ENCODE peak calls at places on chromosome 22, in four cellular contexts. Q is IMR-90, L is esophagus squamous epithelium, I is stomach. V is an unnamed sample.

GRCh38 chr22:23834830-23835772 is 3.7 kb downstream of the DERL3 start:
- DNase-seq in Q (no peak), L (no peak), I (peak), V (no peak)

GRCh38 chr22:31533391-31533790 is 37.1 kb downstream of the SFI1 start:
- DNase-seq in Q (no peak), L (no peak), I (no peak), V (no peak)

GRCh38 chr22:44024288-44024908 is at the start of gene PARVB:
- DNase-seq in Q (no peak), L (no peak), I (no peak), V (peak)

GRCh38 chr22:40193429-40194421 is 16.0 kb downstream of the TNRC6B start:
- DNase-seq in Q (peak), L (no peak), I (no peak), V (peak)

GRCh38 chr22:48885919-48886305 is 941.8 kb downstream of the BRD1 start:
- DNase-seq in Q (no peak), L (no peak), I (no peak), V (no peak)

GRCh38 chr22:45551310-45552016 is 48.8 kb downstream of the FBLN1 start:
- DNase-seq in Q (no peak), L (no peak), I (no peak), V (no peak)

GRCh38 chr22:26027341-26027740 is 141.9 kb upstream of the SEZ6L start:
- DNase-seq in Q (no peak), L (no peak), I (no peak), V (no peak)

GRCh38 chr22:49601614-49602321 is 225.9 kb downstream of the BRD1 start:
- DNase-seq in Q (no peak), L (no peak), I (no peak), V (no peak)

GRCh38 chr22:16717699-16718558 is 107.3 kb downstream of the XKR3 start:
- DNase-seq in Q (no peak), L (no peak), I (no peak), V (no peak)

GRCh38 chr22:40265783-40266182 is 80.5 kb upstream of the ADSL start:
- DNase-seq in Q (no peak), L (no peak), I (no peak), V (no peak)

GRCh38 chr22:42792909-42793847 is 63.9 kb downstream of the ARFGAP3 start:
- DNase-seq in Q (no peak), L (no peak), I (peak), V (no peak)

GRCh38 chr22:21937041-21937820 is 15.4 kb downstream of the PPM1F start:
- DNase-seq in Q (no peak), L (no peak), I (peak), V (no peak)

GRCh38 chr22:25170426-25170980 is 29.2 kb upstream of the CRYBB3 start:
- DNase-seq in Q (no peak), L (no peak), I (no peak), V (no peak)

GRCh38 chr22:50525991-50526848 is 822 bp upstream of the SCO2 start:
- DNase-seq in Q (peak), L (no peak), I (peak), V (peak)

GRCh38 chr22:45212306-45212709 is 28.4 kb downstream of the KIAA0930 start:
- DNase-seq in Q (peak), L (no peak), I (peak), V (no peak)

GRCh38 chr22:45515678-45516077 is 13.0 kb downstream of the FBLN1 start:
- DNase-seq in Q (no peak), L (no peak), I (no peak), V (no peak)

GRCh38 chr22:42684462-42685195 is 35.4 kb upstream of the CYB5R3 start:
- DNase-seq in Q (no peak), L (no peak), I (no peak), V (no peak)

GRCh38 chr22:49763138-49763537 is 64.5 kb downstream of the BRD1 start:
- DNase-seq in Q (no peak), L (no peak), I (no peak), V (no peak)

GRCh38 chr22:41446639-41447434 is at the start of gene TOB2:
- DNase-seq in Q (peak), L (peak), I (peak), V (peak)
- TF ChIP-seq POLR2A in Q (peak), L (peak), I (no peak), V (peak)

DNA sequence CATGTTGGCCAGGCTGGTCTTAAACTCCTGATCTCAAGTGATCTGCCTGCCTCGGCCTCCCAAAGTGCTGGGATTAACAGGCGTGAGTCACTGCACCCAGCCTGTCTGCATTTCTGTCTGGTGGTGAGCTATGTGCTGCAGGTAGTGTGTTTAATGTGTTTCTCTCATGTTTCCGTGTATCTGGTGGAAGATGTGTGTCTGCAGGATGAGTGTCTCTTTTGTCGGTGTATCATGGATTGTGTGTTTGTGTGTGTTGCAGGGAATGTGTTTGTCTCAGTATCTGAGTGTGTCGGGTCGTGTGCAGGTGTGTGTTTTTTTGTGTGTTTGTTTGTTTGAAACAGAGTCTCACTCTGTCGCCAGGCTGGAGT is 16.1 kb downstream of the SCARF2 start:
- DNase-seq in Q (no peak), L (no peak), I (no peak), V (no peak)
- TF ChIP-seq POLR2A in Q (no peak), L (no peak), I (no peak), V (no peak)

DNA sequence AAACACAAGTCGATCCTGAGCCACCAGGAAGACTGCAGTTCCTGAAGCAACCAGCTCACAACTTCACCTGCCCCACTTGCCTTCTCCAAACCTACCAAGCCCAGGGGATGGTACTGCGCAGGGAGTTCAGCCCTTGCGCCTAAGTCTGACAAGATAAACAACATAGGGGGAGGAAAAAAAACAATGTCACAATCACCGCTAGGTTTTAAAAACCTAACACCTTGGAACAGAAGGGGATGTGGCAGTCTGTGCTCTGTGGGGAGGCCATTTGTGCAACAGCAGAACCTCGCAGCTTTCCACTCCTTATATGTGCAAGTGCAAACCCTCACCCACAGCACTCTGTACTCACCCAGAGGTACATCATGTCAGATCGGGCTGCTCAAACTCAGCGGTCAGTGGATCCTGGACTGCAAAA is 134.2 kb downstream of the RBFOX2 start:
- DNase-seq in Q (no peak), L (no peak), I (no peak), V (no peak)
- TF ChIP-seq POLR2A in Q (no peak), L (no peak), I (no peak), V (no peak)

DNA sequence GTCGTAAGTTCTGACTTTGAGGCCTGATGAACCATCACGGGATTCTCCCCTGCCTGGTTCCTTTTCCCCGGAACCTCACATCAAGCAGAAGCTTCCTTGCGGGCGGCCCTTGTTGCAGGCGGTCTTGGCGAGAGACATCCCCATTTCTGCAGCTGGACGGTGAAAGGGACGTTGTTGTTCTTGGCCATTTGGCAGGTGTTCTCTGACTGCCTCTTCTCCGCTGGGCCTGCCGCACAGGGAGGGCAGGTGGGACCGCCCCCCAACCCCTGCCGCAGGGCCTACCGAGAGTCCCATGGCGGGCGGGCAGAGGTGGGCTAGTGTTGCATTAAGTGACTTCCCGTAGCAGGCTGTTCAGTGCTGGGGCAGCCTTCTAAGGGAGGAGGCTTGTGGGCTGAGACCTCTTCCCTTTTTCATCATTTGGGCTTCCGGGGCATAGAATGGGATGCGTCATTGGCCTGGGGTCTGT is 26.9 kb upstream of the GRAMD4 start:
- DNase-seq in Q (no peak), L (no peak), I (no peak), V (no peak)
- TF ChIP-seq POLR2A in Q (no peak), L (no peak), I (no peak), V (no peak)

GRCh38 chr22:37157516-37158289 is 8.0 kb upstream of the IL2RB start:
- DNase-seq in Q (peak), L (no peak), I (no peak), V (no peak)
- TF ChIP-seq POLR2A in Q (no peak), L (no peak), I (no peak), V (no peak)

DNA sequence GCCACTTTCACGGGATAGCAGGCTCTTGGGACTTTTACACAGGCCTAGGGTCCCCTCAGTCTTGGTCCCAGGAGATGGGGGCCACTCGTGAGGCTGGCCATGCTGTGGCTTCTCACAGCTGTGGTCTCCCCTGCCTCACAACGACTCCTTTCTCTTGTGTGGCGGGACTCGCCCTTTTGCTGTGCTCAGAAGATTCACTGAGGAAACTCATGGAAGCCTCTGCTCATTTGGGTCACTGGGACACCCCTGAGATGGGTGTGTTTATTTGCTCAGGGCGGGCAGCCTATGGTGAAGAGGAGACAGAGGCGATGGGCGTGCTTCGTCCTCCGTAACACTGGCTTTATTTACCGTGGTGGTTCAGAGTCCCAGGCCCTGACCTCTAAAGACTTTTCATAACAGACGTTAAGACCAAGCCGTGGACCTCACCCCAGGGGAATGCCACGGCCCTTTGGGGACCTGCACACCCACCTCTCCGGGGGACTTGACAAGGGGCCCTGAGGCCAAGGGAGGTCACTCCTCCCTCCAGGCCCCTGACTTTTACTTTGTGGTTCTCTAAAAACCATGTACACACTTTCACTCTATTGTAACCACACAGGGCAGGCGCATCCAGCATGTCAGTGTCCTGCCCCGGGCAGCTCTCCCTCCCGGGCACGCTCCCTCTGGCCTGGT is 15.5 kb downstream of the TEF start:
- DNase-seq in Q (no peak), L (no peak), I (no peak), V (no peak)
- TF ChIP-seq POLR2A in Q (no peak), L (no peak), I (no peak), V (no peak)

GRCh38 chr22:19385221-19385906 is 46.2 kb downstream of the HIRA start:
- DNase-seq in Q (no peak), L (no peak), I (no peak), V (no peak)
- TF ChIP-seq POLR2A in Q (no peak), L (no peak), I (no peak), V (no peak)

DNA sequence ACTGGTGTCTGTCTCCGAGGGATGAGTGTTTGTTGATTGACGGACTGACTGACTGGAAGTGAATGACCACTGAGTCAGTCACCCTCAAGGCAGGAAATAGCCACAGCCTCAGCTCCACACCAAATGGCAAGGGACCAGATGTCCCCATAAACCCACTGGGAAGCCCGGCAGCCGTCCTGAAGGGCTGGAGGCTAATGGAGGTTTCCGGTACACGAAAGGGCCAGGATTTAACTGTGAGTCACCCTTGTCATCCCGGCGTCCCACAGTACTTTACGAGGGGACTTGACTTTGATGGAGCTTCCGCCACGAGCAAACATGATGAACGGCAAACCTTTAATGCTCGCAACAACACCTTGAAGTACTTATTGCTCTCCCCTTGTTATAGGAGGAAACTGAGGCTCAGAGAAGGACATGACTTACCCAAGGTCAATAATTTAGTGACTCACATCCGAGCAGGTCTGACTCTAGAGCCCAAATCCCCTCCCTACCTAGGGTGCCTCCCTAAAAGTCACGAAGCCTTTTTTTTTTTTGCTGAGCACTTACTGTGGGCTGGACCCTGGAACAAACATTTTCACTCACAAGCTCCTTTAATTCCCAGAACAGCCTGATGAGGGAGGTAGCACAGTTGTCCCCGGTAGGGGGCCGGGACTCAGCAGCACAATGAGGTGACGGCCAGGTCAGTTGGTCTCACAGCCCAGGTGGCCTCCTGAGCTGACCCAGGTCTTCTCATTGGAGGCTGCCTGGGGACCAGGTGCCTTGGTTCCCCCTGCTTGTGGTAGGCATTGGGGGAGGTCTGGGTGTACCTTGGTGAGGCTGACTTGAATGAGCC is 25.2 kb upstream of the GCAT start:
- DNase-seq in Q (peak), L (no peak), I (no peak), V (no peak)
- TF ChIP-seq POLR2A in Q (no peak), L (no peak), I (no peak), V (no peak)

GRCh38 chr22:38874529-38875222 is 2.7 kb upstream of the CBX6 start:
- DNase-seq in Q (no peak), L (no peak), I (peak), V (no peak)

GRCh38 chr22:38873469-38874411 is 1.7 kb upstream of the CBX6 start:
- DNase-seq in Q (no peak), L (no peak), I (peak), V (no peak)

GRCh38 chr22:38871360-38872171 is 450 bp downstream of the CBX6 start:
- DNase-seq in Q (no peak), L (no peak), I (peak), V (peak)

GRCh38 chr22:38872172-38872830 is at the start of gene CBX6:
- DNase-seq in Q (peak), L (peak), I (peak), V (peak)

GRCh38 chr22:38872831-38873248 is 824 bp upstream of the CBX6 start:
- DNase-seq in Q (peak), L (no peak), I (peak), V (peak)
- TF ChIP-seq POLR2A in Q (no peak), L (no peak), I (no peak), V (no peak)

GRCh38 chr22:29553391-29554224 is at the start of gene THOC5:
- DNase-seq in Q (peak), L (peak), I (peak), V (peak)
- TF ChIP-seq POLR2A in Q (peak), L (no peak), I (no peak), V (peak)

V was measured in erythroblast.